ENCODE peak calls at places on chromosomes 16 and 17, in seven cellular contexts. One of them, this sample, is unnamed.

GRCh38 chr17:66819466-66819865 is 15.5 kb upstream of the CACNG5 start:
- DNase-seq in cardiac muscle cell: no peak
- DNase-seq in upper lobe of right lung: no peak
- DNase-seq in PC-3: no peak
- DNase-seq in coronary artery: no peak
- DNase-seq in left lung: no peak
- DNase-seq in RWPE1: no peak
- DNase-seq in this sample: no peak

GRCh38 chr17:41825175-41825845 is 10.7 kb downstream of the NT5C3B start:
- DNase-seq in left lung: peak; percentile 61
- DNase-seq in RWPE1: no peak
- DNase-seq in coronary artery: no peak
- DNase-seq in PC-3: no peak
- DNase-seq in upper lobe of right lung: peak; percentile 45
- DNase-seq in cardiac muscle cell: no peak
- DNase-seq in this sample: no peak

GRCh38 chr17:69314246-69315030 is 12.5 kb downstream of the ABCA5 start:
- DNase-seq in coronary artery: no peak
- DNase-seq in RWPE1: no peak
- DNase-seq in upper lobe of right lung: no peak
- DNase-seq in left lung: no peak
- DNase-seq in PC-3: no peak
- DNase-seq in cardiac muscle cell: no peak
- DNase-seq in this sample: no peak

GRCh38 chr16:19753815-19754643 is 36.0 kb downstream of the IQCK start:
- DNase-seq in RWPE1: no peak
- DNase-seq in left lung: no peak
- DNase-seq in PC-3: peak; percentile 74
- DNase-seq in cardiac muscle cell: peak; percentile 86
- DNase-seq in coronary artery: no peak
- DNase-seq in upper lobe of right lung: no peak
- DNase-seq in this sample: no peak

GRCh38 chr17:31318298-31319190 is 2.9 kb downstream of the EVI2A start:
- DNase-seq in upper lobe of right lung: no peak
- DNase-seq in RWPE1: peak; percentile 25
- DNase-seq in coronary artery: no peak
- DNase-seq in left lung: no peak
- DNase-seq in PC-3: no peak
- DNase-seq in cardiac muscle cell: peak; percentile 95
- DNase-seq in this sample: peak; percentile 86

GRCh38 chr17:67025216-67025792 is 19.1 kb upstream of the CACNG1 start:
- DNase-seq in upper lobe of right lung: peak; percentile 74
- DNase-seq in cardiac muscle cell: no peak
- DNase-seq in coronary artery: no peak
- DNase-seq in RWPE1: no peak
- DNase-seq in left lung: no peak
- DNase-seq in PC-3: no peak
- DNase-seq in this sample: no peak

GRCh38 chr17:43010667-43011308 is 4.2 kb downstream of the IFI35 start:
- DNase-seq in left lung: no peak
- DNase-seq in PC-3: peak; percentile 83
- DNase-seq in upper lobe of right lung: no peak
- DNase-seq in cardiac muscle cell: no peak
- DNase-seq in coronary artery: no peak
- DNase-seq in RWPE1: no peak
- DNase-seq in this sample: peak; percentile 44

GRCh38 chr16:84463221-84463620 is 41.2 kb downstream of the MEAK7 start:
- DNase-seq in RWPE1: no peak
- DNase-seq in PC-3: no peak
- DNase-seq in left lung: no peak
- DNase-seq in cardiac muscle cell: no peak
- DNase-seq in coronary artery: peak; percentile 68
- DNase-seq in upper lobe of right lung: peak; percentile 38
- DNase-seq in this sample: no peak

GRCh38 chr16:49755716-49756115 is 100.2 kb downstream of the ZNF423 start:
- DNase-seq in upper lobe of right lung: no peak
- DNase-seq in cardiac muscle cell: no peak
- DNase-seq in PC-3: no peak
- DNase-seq in coronary artery: no peak
- DNase-seq in left lung: no peak
- DNase-seq in RWPE1: no peak
- DNase-seq in this sample: no peak

GRCh38 chr17:68433911-68434503 is 23.3 kb downstream of the WIPI1 start:
- DNase-seq in left lung: no peak
- DNase-seq in RWPE1: no peak
- DNase-seq in upper lobe of right lung: no peak
- DNase-seq in PC-3: no peak
- DNase-seq in cardiac muscle cell: no peak
- DNase-seq in coronary artery: no peak
- DNase-seq in this sample: no peak

GRCh38 chr17:29597361-29598172 is 4.6 kb downstream of the ANKRD13B start:
- DNase-seq in cardiac muscle cell: no peak
- DNase-seq in coronary artery: no peak
- DNase-seq in upper lobe of right lung: no peak
- DNase-seq in PC-3: no peak
- DNase-seq in RWPE1: no peak
- DNase-seq in left lung: no peak
- DNase-seq in this sample: no peak

GRCh38 chr17:34312080-34312479 is 7.2 kb upstream of the CCL8 start:
- DNase-seq in RWPE1: no peak
- DNase-seq in cardiac muscle cell: peak; percentile 91
- DNase-seq in upper lobe of right lung: no peak
- DNase-seq in PC-3: no peak
- DNase-seq in coronary artery: no peak
- DNase-seq in left lung: no peak
- DNase-seq in this sample: no peak

GRCh38 chr17:38898291-38898679 is 27.1 kb upstream of the LASP1NB start:
- DNase-seq in coronary artery: no peak
- DNase-seq in cardiac muscle cell: no peak
- DNase-seq in RWPE1: no peak
- DNase-seq in left lung: no peak
- DNase-seq in upper lobe of right lung: no peak
- DNase-seq in PC-3: no peak
- DNase-seq in this sample: no peak

GRCh38 chr17:75799402-75799801 is 14.8 kb downstream of the UNK start:
- DNase-seq in cardiac muscle cell: no peak
- DNase-seq in upper lobe of right lung: peak; percentile 30
- DNase-seq in RWPE1: no peak
- DNase-seq in coronary artery: no peak
- DNase-seq in left lung: no peak
- DNase-seq in PC-3: no peak
- DNase-seq in this sample: no peak

GRCh38 chr16:11597737-11598136 is 11.0 kb upstream of the LITAF start:
- DNase-seq in PC-3: no peak
- DNase-seq in coronary artery: no peak
- DNase-seq in cardiac muscle cell: peak; percentile 37
- DNase-seq in upper lobe of right lung: peak; percentile 52
- DNase-seq in RWPE1: no peak
- DNase-seq in left lung: no peak
- DNase-seq in this sample: no peak

GRCh38 chr17:59845595-59846390 is 47.0 kb downstream of the TUBD1 start:
- DNase-seq in left lung: no peak
- DNase-seq in cardiac muscle cell: peak; percentile 74
- DNase-seq in upper lobe of right lung: no peak
- DNase-seq in RWPE1: peak; percentile 59
- DNase-seq in PC-3: peak; percentile 99
- DNase-seq in coronary artery: no peak
- DNase-seq in this sample: peak; percentile 96

GRCh38 chr17:42456223-42457106 is 2.2 kb upstream of the ATP6V0A1 start:
- DNase-seq in upper lobe of right lung: no peak
- DNase-seq in RWPE1: peak; percentile 27
- DNase-seq in cardiac muscle cell: peak; percentile 92
- DNase-seq in left lung: no peak
- DNase-seq in PC-3: no peak
- DNase-seq in coronary artery: no peak
- DNase-seq in this sample: peak; percentile 68

GRCh38 chr16:50248845-50249244 is 17.5 kb upstream of the ADCY7 start:
- DNase-seq in cardiac muscle cell: no peak
- DNase-seq in left lung: no peak
- DNase-seq in coronary artery: no peak
- DNase-seq in RWPE1: no peak
- DNase-seq in upper lobe of right lung: no peak
- DNase-seq in PC-3: no peak
- DNase-seq in this sample: no peak

GRCh38 chr16:3520398-3520797 is 19.6 kb downstream of the CLUAP1 start:
- DNase-seq in RWPE1: no peak
- DNase-seq in PC-3: no peak
- DNase-seq in upper lobe of right lung: no peak
- DNase-seq in left lung: no peak
- DNase-seq in coronary artery: no peak
- DNase-seq in cardiac muscle cell: no peak
- DNase-seq in this sample: no peak

GRCh38 chr16:85363881-85364280 is 249.2 kb upstream of the GSE1 start:
- DNase-seq in RWPE1: no peak
- DNase-seq in coronary artery: no peak
- DNase-seq in cardiac muscle cell: no peak
- DNase-seq in upper lobe of right lung: no peak
- DNase-seq in left lung: no peak
- DNase-seq in PC-3: no peak
- DNase-seq in this sample: no peak

GRCh38 chr17:62062313-62062712 is 2.8 kb downstream of the MED13 start:
- DNase-seq in upper lobe of right lung: no peak
- DNase-seq in coronary artery: no peak
- DNase-seq in cardiac muscle cell: peak; percentile 14
- DNase-seq in PC-3: peak; percentile 6
- DNase-seq in RWPE1: no peak
- DNase-seq in left lung: no peak
- DNase-seq in this sample: peak; percentile 4

GRCh38 chr17:75845058-75845711 is 981 bp upstream of the UNC13D start:
- DNase-seq in coronary artery: peak; percentile 96
- DNase-seq in PC-3: peak; percentile 96
- DNase-seq in upper lobe of right lung: peak; percentile 93
- DNase-seq in left lung: peak; percentile 94
- DNase-seq in cardiac muscle cell: peak; percentile 69
- DNase-seq in RWPE1: peak; percentile 70
- DNase-seq in this sample: peak; percentile 70

GRCh38 chr16:1932050-1933028 is 10.7 kb downstream of the MSRB1 start:
- DNase-seq in coronary artery: no peak
- DNase-seq in RWPE1: no peak
- DNase-seq in left lung: no peak
- DNase-seq in upper lobe of right lung: no peak
- DNase-seq in cardiac muscle cell: no peak
- DNase-seq in PC-3: peak; percentile 54
- DNase-seq in this sample: no peak
- TF ChIP-seq CTCF in coronary artery: no peak
- TF ChIP-seq CTCF in RWPE1: no peak
- TF ChIP-seq CTCF in left lung: no peak
- TF ChIP-seq CTCF in upper lobe of right lung: no peak
- TF ChIP-seq CTCF in cardiac muscle cell: peak; percentile 15
- TF ChIP-seq CTCF in PC-3: peak; percentile 44
- TF ChIP-seq CTCF in this sample: no peak

GRCh38 chr17:50056961-50057330 is 1.0 kb downstream of the ITGA3 start:
- DNase-seq in PC-3: peak; percentile 52
- DNase-seq in upper lobe of right lung: no peak
- DNase-seq in RWPE1: no peak
- DNase-seq in left lung: no peak
- DNase-seq in cardiac muscle cell: no peak
- DNase-seq in coronary artery: no peak
- DNase-seq in this sample: peak; percentile 49
- H3K27ac ChIP-seq in PC-3: peak overlapping the region; percentile 96
- H3K27ac ChIP-seq in upper lobe of right lung: peak overlapping the region; percentile 96
- H3K27ac ChIP-seq in RWPE1: peak overlapping the region; percentile 100
- H3K27ac ChIP-seq in left lung: peak overlapping the region; percentile 87
- H3K27ac ChIP-seq in cardiac muscle cell: no peak overlapping the region
- H3K27ac ChIP-seq in coronary artery: peak overlapping the region; percentile 99
- H3K27ac ChIP-seq in this sample: peak overlapping the region; percentile 93

DNA sequence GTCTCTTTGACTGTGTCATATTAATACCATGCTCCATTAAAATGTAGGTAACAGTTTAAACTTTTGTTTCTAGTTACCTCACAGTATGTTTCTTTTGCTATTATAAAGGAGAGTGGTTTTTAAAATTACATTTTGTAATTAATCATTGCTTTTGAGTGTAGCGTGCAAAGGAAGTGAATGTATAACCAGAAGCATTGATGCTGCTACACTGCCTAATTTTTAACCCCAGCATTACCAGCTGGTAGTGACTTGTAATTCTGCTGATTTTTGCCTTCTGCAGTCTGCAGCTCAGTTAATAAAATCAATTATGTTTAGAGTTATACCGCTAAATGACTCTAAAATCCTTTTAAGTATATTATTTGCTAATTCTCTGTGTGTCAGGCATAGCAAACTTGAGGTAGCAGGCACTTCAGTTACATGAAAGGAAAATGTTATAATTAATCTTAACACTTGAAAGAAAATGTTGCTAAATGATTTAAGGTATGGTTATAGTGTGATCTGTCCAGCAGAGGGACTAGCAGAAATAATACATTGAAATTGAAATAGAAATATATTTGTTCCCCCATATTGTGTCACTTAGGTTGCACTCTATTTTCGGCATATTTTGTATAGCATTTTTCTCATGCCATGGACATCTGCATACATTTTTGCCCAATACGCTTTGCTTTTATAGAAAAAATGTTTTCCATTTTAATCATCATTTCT is 388.5 kb downstream of the CNTNAP4 start:
- DNase-seq in RWPE1: no peak
- DNase-seq in upper lobe of right lung: no peak
- DNase-seq in PC-3: peak; percentile 9
- DNase-seq in cardiac muscle cell: no peak
- DNase-seq in left lung: no peak
- DNase-seq in coronary artery: no peak
- DNase-seq in this sample: no peak
- TF ChIP-seq CTCF in RWPE1: no peak
- TF ChIP-seq CTCF in upper lobe of right lung: no peak
- TF ChIP-seq CTCF in PC-3: peak; percentile 41
- TF ChIP-seq CTCF in cardiac muscle cell: no peak
- TF ChIP-seq CTCF in left lung: no peak
- TF ChIP-seq CTCF in coronary artery: no peak
- TF ChIP-seq CTCF in this sample: peak; percentile 29

DNA sequence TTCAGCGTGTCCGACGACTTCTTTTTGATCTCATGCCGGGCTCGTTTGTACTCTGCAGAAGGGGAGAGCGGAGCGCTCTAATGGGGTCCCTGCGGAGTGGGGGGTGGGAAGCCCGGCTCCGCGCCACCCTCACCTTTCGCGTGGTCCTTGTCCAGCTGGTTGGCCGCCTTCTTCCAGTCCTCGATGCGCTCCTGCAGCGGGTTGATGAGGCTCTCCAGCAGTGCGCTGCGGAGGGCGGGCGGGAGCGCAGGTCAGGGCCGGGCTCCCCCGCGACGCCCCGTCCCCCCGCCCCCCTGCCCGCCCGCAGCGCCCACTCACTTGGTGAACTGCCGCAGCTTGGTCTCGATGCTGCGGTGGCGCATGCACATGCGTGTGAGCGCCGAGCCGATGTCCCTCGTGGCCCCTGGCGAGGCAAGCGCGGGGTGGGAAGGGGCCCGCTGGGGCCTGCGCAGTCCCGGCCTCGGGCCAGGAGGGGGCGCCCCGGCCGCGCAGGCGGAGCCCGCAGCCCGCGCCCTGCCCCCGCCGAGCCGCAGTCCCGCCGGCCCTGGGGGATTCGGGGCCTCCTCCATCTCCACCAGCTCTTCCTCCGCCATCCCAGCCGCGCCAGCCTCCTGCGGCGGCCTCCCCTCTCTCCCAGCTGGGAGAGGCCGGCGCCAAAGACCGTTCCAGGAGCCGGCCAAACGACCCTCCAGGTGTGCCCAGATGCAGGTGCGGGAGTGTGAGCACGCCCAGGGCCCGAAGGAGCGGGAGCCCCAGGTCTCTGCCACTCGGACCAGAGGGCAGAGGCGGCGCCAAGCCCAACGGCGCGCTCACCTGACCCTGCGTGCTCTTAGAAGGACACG is 6.0 kb downstream of the MTSS2 start:
- DNase-seq in left lung: peak; percentile 76
- DNase-seq in upper lobe of right lung: no peak
- DNase-seq in coronary artery: no peak
- DNase-seq in PC-3: no peak
- DNase-seq in cardiac muscle cell: peak; percentile 37
- DNase-seq in RWPE1: no peak
- DNase-seq in this sample: no peak
- H3K27ac ChIP-seq in left lung: no peak overlapping the region
- H3K27ac ChIP-seq in upper lobe of right lung: no peak overlapping the region
- H3K27ac ChIP-seq in coronary artery: peak overlapping the region; percentile 100
- H3K27ac ChIP-seq in PC-3: no peak overlapping the region
- H3K27ac ChIP-seq in cardiac muscle cell: no peak overlapping the region
- H3K27ac ChIP-seq in RWPE1: peak overlapping the region; percentile 100
- H3K27ac ChIP-seq in this sample: no peak overlapping the region